ENCODE peak calls at places on chromosomes 16 and 17, in seven cellular contexts. O, F, U, N, S, E and M are unnamed samples. For H4K20me1 and H3K4me1, the result is how much of the 10 kb centered on the place peaks cover.

GRCh38 chr17:29154516-29155234 is 25.5 kb downstream of the MYO18A start:
- DNase-seq in S (no peak), N (no peak), O (no peak), U (no peak), F (no peak), E (no peak), M (no peak)

GRCh38 chr16:23013484-23013883 is 135.8 kb downstream of the USP31 start:
- DNase-seq in S (peak), O (peak), F (no peak), N (peak), E (peak), U (peak), M (no peak)

GRCh38 chr16:81669473-81670350 is 109.4 kb upstream of the PLCG2 start:
- DNase-seq in F (no peak), U (no peak), S (no peak), O (no peak), N (no peak), E (no peak), M (no peak)

GRCh38 chr17:17175340-17175739 is 30.8 kb downstream of the PLD6 start:
- DNase-seq in E (no peak), U (no peak), S (no peak), N (no peak), O (no peak), F (no peak), M (no peak)

GRCh38 chr17:71511266-71511995 is 609.4 kb upstream of the SOX9 start:
- DNase-seq in S (no peak), N (no peak), F (no peak), U (no peak), O (no peak), E (no peak), M (no peak)

GRCh38 chr16:77273-77806 is 685 bp upstream of the MPG start:
- DNase-seq in N (peak), F (peak), S (peak), E (peak), O (peak), U (peak), M (no peak)

GRCh38 chr16:64165368-64165767 is 956.5 kb downstream of the CDH11 start:
- DNase-seq in N (no peak), E (no peak), U (no peak), S (no peak), O (no peak), F (no peak), M (no peak)

GRCh38 chr16:81902025-81902424 is 109.2 kb downstream of the SDR42E1 start:
- DNase-seq in N (peak), S (no peak), E (no peak), O (no peak), F (no peak), U (no peak), M (no peak)

GRCh38 chr17:1143573-1143972 is 36.2 kb downstream of the ABR start:
- DNase-seq in S (no peak), U (peak), O (no peak), F (peak), E (no peak), N (no peak), M (no peak)

GRCh38 chr16:53191413-53191812 is 136.6 kb downstream of the CHD9 start:
- DNase-seq in O (no peak), E (no peak), S (no peak), N (no peak), U (no peak), F (no peak), M (no peak)

GRCh38 chr16:72072514-72073342 is 9.7 kb downstream of the HPR start:
- DNase-seq in N (no peak), S (no peak), F (peak), E (no peak), O (no peak), U (peak), M (no peak)

GRCh38 chr16:88487920-88488842 is 35.1 kb downstream of the ZFPM1 start:
- DNase-seq in E (no peak), S (no peak), O (no peak), F (no peak), N (no peak), U (no peak), M (no peak)
- H3K27ac ChIP-seq in E (no peak), S (no peak), O (no peak), F (no peak), N (no peak), U (no peak), M (no peak)

GRCh38 chr17:68175416-68175815 is 72.4 kb upstream of the AMZ2 start:
- DNase-seq in E (peak), U (no peak), N (no peak), S (no peak), O (no peak), F (no peak), M (no peak)
- H4K20me1 ChIP-seq in E (under half), U (under half), N (under half), S (under half), O (under half), F (under half), M (under half)

GRCh38 chr16:8937803-8938202 is 25.9 kb downstream of the USP7 start:
- DNase-seq in F (no peak), S (no peak), O (no peak), E (no peak), N (peak), U (no peak), M (peak)
- H3K4me1 ChIP-seq in F (under half), S (half or more), O (under half), E (under half), N (under half), U (under half), M (under half)

GRCh38 chr17:31843382-31843780 is 15.7 kb downstream of the COPRS start:
- DNase-seq in N (no peak), E (no peak), S (no peak), U (no peak), O (no peak), F (peak), M (no peak)
- H3K27ac ChIP-seq in N (no peak), E (no peak), S (no peak), U (no peak), O (no peak), F (no peak), M (no peak)

GRCh38 chr17:77493901-77494663 is 353.3 kb downstream of the SEC14L1 start:
- DNase-seq in N (no peak), E (no peak), O (no peak), S (no peak), U (no peak), F (no peak), M (no peak)

GRCh38 chr17:77492446-77493237 is 351.9 kb downstream of the SEC14L1 start:
- DNase-seq in N (no peak), O (no peak), S (no peak), E (no peak), U (no peak), F (no peak), M (no peak)

GRCh38 chr17:77494664-77495435 is 354.1 kb downstream of the SEC14L1 start:
- DNase-seq in F (peak), N (peak), E (peak), U (peak), S (peak), O (peak), M (no peak)

GRCh38 chr17:77491921-77492445 is 351.2 kb downstream of the SEC14L1 start:
- DNase-seq in O (peak), U (no peak), N (no peak), F (no peak), E (no peak), S (peak), M (no peak)

GRCh38 chr17:77493238-77493812 is 352.6 kb downstream of the SEC14L1 start:
- DNase-seq in E (no peak), O (no peak), F (no peak), S (no peak), U (peak), N (no peak), M (no peak)
- H4K20me1 ChIP-seq in E (under half), O (under half), F (under half), S (under half), U (under half), N (under half), M (under half)

DNA sequence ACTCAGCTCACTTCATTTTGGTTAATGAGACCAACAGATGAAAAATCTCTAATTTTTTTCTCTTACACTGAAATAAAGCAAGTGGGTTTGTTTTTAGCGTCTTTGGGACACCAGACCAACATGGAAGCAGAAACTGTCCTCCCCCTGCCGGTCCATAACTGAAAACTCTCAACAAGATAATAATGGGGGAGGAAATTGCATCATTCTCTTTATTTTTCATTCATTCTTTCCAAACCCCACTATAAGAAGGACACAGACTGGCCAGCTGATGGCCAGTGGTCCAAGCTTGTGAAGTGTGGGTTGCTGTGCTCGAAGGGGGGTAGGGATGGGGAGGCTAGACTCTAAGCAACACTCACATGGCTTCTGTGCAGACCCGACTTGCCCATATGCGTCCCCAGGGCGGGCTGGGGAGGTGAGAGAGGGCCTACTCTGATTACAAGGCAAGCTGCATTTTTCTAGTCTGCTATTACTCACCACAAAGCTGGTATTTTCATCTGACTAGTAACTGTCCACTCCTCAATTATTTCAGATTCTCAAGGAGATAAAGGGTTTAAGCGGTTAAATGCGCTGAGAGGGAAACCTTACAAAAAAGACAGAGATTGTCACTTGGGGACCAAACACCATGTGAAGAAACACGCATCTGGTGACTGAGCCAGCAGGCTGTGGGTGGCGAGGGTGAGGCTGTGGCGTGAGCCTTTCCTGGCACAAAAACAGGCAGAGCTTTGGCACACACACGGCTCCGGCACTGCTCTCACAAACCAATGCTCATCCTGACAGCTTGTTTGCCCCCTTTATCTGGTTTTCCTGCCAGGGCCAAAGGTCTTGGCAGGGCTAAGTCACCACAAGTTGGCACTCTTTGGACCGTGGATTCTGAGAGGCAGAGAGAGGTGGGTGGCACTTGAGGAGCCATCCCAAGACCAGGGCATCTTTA is 38.2 kb downstream of the MARF1 start:
- DNase-seq in E (no peak), O (no peak), F (peak), N (no peak), U (no peak), S (no peak), M (no peak)
- H3K4me1 ChIP-seq in E (under half), O (under half), F (under half), N (under half), U (under half), S (under half), M (under half)

GRCh38 chr17:64300566-64300965 is 37.5 kb upstream of the TEX2 start:
- DNase-seq in O (no peak), N (no peak), E (no peak), U (no peak), F (no peak), S (no peak), M (no peak)
- H3K27ac ChIP-seq in O (no peak), N (no peak), E (no peak), U (no peak), F (no peak), S (no peak), M (no peak)

GRCh38 chr16:51084074-51084928 is 66.8 kb downstream of the SALL1 start:
- DNase-seq in F (peak), E (no peak), S (no peak), O (no peak), N (no peak), U (no peak), M (no peak)

GRCh38 chr16:51085271-51085670 is 65.8 kb downstream of the SALL1 start:
- DNase-seq in N (no peak), U (no peak), S (no peak), E (no peak), F (no peak), O (no peak), M (no peak)
- H4K20me1 ChIP-seq in N (under half), U (under half), S (under half), E (under half), F (under half), O (under half), M (under half)